ENCODE peak calls at places on chromosomes 7 and 10, in eight cellular contexts. One of them, this sample, is unnamed.

GRCh38 chr10:6221971-6222751 is 19.4 kb downstream of the PFKFB3 start:
- DNase-seq in HTR-8/SVneo: no peak
- DNase-seq in Kasumi-1: no peak
- DNase-seq in CD8-positive, alpha-beta memory T cell: no peak
- DNase-seq in posterior cingulate gyrus: no peak
- DNase-seq in ACHN: no peak
- DNase-seq in EL: peak; percentile 64
- DNase-seq in stimulated activated CD8-positive, alpha-beta memory T cell treated with anti-CD3 and anti-CD28 coated beads, Interleukin-2, amount 100 ng/mL, for 48 hours: no peak
- DNase-seq in this sample: no peak

GRCh38 chr7:1695800-1696454 is 25.9 kb downstream of the ELFN1 start:
- DNase-seq in ACHN: no peak
- DNase-seq in Kasumi-1: no peak
- DNase-seq in posterior cingulate gyrus: peak; percentile 0
- DNase-seq in EL: no peak
- DNase-seq in HTR-8/SVneo: no peak
- DNase-seq in CD8-positive, alpha-beta memory T cell: no peak
- DNase-seq in stimulated activated CD8-positive, alpha-beta memory T cell treated with anti-CD3 and anti-CD28 coated beads, Interleukin-2, amount 100 ng/mL, for 48 hours: no peak
- DNase-seq in this sample: no peak

GRCh38 chr10:78763651-78764395 is 304.9 kb upstream of the ZMIZ1 start:
- DNase-seq in CD8-positive, alpha-beta memory T cell: no peak
- DNase-seq in ACHN: no peak
- DNase-seq in HTR-8/SVneo: no peak
- DNase-seq in posterior cingulate gyrus: no peak
- DNase-seq in EL: no peak
- DNase-seq in Kasumi-1: no peak
- DNase-seq in stimulated activated CD8-positive, alpha-beta memory T cell treated with anti-CD3 and anti-CD28 coated beads, Interleukin-2, amount 100 ng/mL, for 48 hours: peak; percentile 25
- DNase-seq in this sample: no peak

GRCh38 chr10:101222683-101223273 is 6.5 kb downstream of the LBX1 start:
- DNase-seq in EL: no peak
- DNase-seq in Kasumi-1: peak; percentile 48
- DNase-seq in posterior cingulate gyrus: no peak
- DNase-seq in HTR-8/SVneo: no peak
- DNase-seq in ACHN: no peak
- DNase-seq in CD8-positive, alpha-beta memory T cell: no peak
- DNase-seq in stimulated activated CD8-positive, alpha-beta memory T cell treated with anti-CD3 and anti-CD28 coated beads, Interleukin-2, amount 100 ng/mL, for 48 hours: no peak
- DNase-seq in this sample: no peak

GRCh38 chr7:20651960-20652544 is 36.6 kb downstream of the ABCB5 start:
- DNase-seq in CD8-positive, alpha-beta memory T cell: no peak
- DNase-seq in HTR-8/SVneo: peak; percentile 15
- DNase-seq in ACHN: peak; percentile 33
- DNase-seq in Kasumi-1: peak; percentile 15
- DNase-seq in EL: no peak
- DNase-seq in stimulated activated CD8-positive, alpha-beta memory T cell treated with anti-CD3 and anti-CD28 coated beads, Interleukin-2, amount 100 ng/mL, for 48 hours: no peak
- DNase-seq in posterior cingulate gyrus: no peak
- DNase-seq in this sample: no peak

GRCh38 chr7:77529279-77529678 is 7.8 kb upstream of the PTPN12 start:
- DNase-seq in posterior cingulate gyrus: no peak
- DNase-seq in ACHN: no peak
- DNase-seq in EL: no peak
- DNase-seq in CD8-positive, alpha-beta memory T cell: no peak
- DNase-seq in Kasumi-1: no peak
- DNase-seq in stimulated activated CD8-positive, alpha-beta memory T cell treated with anti-CD3 and anti-CD28 coated beads, Interleukin-2, amount 100 ng/mL, for 48 hours: no peak
- DNase-seq in HTR-8/SVneo: no peak
- DNase-seq in this sample: no peak

GRCh38 chr10:70053212-70053895 is 708 bp downstream of the MACROH2A2 start:
- DNase-seq in stimulated activated CD8-positive, alpha-beta memory T cell treated with anti-CD3 and anti-CD28 coated beads, Interleukin-2, amount 100 ng/mL, for 48 hours: no peak
- DNase-seq in ACHN: peak; percentile 40
- DNase-seq in posterior cingulate gyrus: no peak
- DNase-seq in EL: peak; percentile 15
- DNase-seq in HTR-8/SVneo: peak; percentile 19
- DNase-seq in Kasumi-1: no peak
- DNase-seq in CD8-positive, alpha-beta memory T cell: no peak
- DNase-seq in this sample: no peak

GRCh38 chr10:12228851-12229250 is 32.9 kb downstream of the CDC123 start:
- DNase-seq in EL: no peak
- DNase-seq in Kasumi-1: no peak
- DNase-seq in ACHN: no peak
- DNase-seq in stimulated activated CD8-positive, alpha-beta memory T cell treated with anti-CD3 and anti-CD28 coated beads, Interleukin-2, amount 100 ng/mL, for 48 hours: no peak
- DNase-seq in CD8-positive, alpha-beta memory T cell: no peak
- DNase-seq in HTR-8/SVneo: no peak
- DNase-seq in posterior cingulate gyrus: no peak
- DNase-seq in this sample: no peak

GRCh38 chr7:129434846-129435318 is 650 bp downstream of the STRIP2 start:
- DNase-seq in stimulated activated CD8-positive, alpha-beta memory T cell treated with anti-CD3 and anti-CD28 coated beads, Interleukin-2, amount 100 ng/mL, for 48 hours: no peak
- DNase-seq in posterior cingulate gyrus: no peak
- DNase-seq in EL: peak; percentile 29
- DNase-seq in HTR-8/SVneo: peak; percentile 3
- DNase-seq in ACHN: peak; percentile 25
- DNase-seq in CD8-positive, alpha-beta memory T cell: no peak
- DNase-seq in Kasumi-1: no peak
- DNase-seq in this sample: peak; percentile 16

GRCh38 chr10:103888113-103888841 is 29.7 kb downstream of the STN1 start:
- DNase-seq in EL: peak; percentile 83
- DNase-seq in CD8-positive, alpha-beta memory T cell: peak; percentile 50
- DNase-seq in ACHN: peak; percentile 90
- DNase-seq in stimulated activated CD8-positive, alpha-beta memory T cell treated with anti-CD3 and anti-CD28 coated beads, Interleukin-2, amount 100 ng/mL, for 48 hours: no peak
- DNase-seq in Kasumi-1: peak; percentile 97
- DNase-seq in posterior cingulate gyrus: no peak
- DNase-seq in HTR-8/SVneo: peak; percentile 70
- DNase-seq in this sample: no peak

GRCh38 chr10:28872592-28873165 is 195.4 kb downstream of the BAMBI start:
- DNase-seq in posterior cingulate gyrus: no peak
- DNase-seq in ACHN: no peak
- DNase-seq in Kasumi-1: no peak
- DNase-seq in CD8-positive, alpha-beta memory T cell: no peak
- DNase-seq in HTR-8/SVneo: no peak
- DNase-seq in EL: no peak
- DNase-seq in stimulated activated CD8-positive, alpha-beta memory T cell treated with anti-CD3 and anti-CD28 coated beads, Interleukin-2, amount 100 ng/mL, for 48 hours: no peak
- DNase-seq in this sample: no peak

GRCh38 chr10:72008096-72008933 is 44.1 kb downstream of the CHST3 start:
- DNase-seq in Kasumi-1: no peak
- DNase-seq in CD8-positive, alpha-beta memory T cell: no peak
- DNase-seq in EL: no peak
- DNase-seq in posterior cingulate gyrus: no peak
- DNase-seq in HTR-8/SVneo: peak; percentile 55
- DNase-seq in stimulated activated CD8-positive, alpha-beta memory T cell treated with anti-CD3 and anti-CD28 coated beads, Interleukin-2, amount 100 ng/mL, for 48 hours: no peak
- DNase-seq in ACHN: no peak
- DNase-seq in this sample: no peak

GRCh38 chr10:12774219-12774894 is 227.2 kb downstream of the CCDC3 start:
- DNase-seq in HTR-8/SVneo: no peak
- DNase-seq in stimulated activated CD8-positive, alpha-beta memory T cell treated with anti-CD3 and anti-CD28 coated beads, Interleukin-2, amount 100 ng/mL, for 48 hours: no peak
- DNase-seq in Kasumi-1: no peak
- DNase-seq in EL: no peak
- DNase-seq in CD8-positive, alpha-beta memory T cell: no peak
- DNase-seq in ACHN: no peak
- DNase-seq in posterior cingulate gyrus: no peak
- DNase-seq in this sample: no peak

GRCh38 chr7:117458977-117459583 is 20.7 kb upstream of the CFTR start:
- DNase-seq in posterior cingulate gyrus: no peak
- DNase-seq in Kasumi-1: peak; percentile 71
- DNase-seq in HTR-8/SVneo: peak; percentile 36
- DNase-seq in CD8-positive, alpha-beta memory T cell: no peak
- DNase-seq in stimulated activated CD8-positive, alpha-beta memory T cell treated with anti-CD3 and anti-CD28 coated beads, Interleukin-2, amount 100 ng/mL, for 48 hours: no peak
- DNase-seq in EL: peak; percentile 19
- DNase-seq in ACHN: peak; percentile 64
- DNase-seq in this sample: no peak

GRCh38 chr7:1663243-1663642 is 6.8 kb upstream of the ELFN1 start:
- DNase-seq in ACHN: no peak
- DNase-seq in CD8-positive, alpha-beta memory T cell: no peak
- DNase-seq in HTR-8/SVneo: no peak
- DNase-seq in EL: no peak
- DNase-seq in posterior cingulate gyrus: no peak
- DNase-seq in stimulated activated CD8-positive, alpha-beta memory T cell treated with anti-CD3 and anti-CD28 coated beads, Interleukin-2, amount 100 ng/mL, for 48 hours: no peak
- DNase-seq in Kasumi-1: no peak
- DNase-seq in this sample: no peak

GRCh38 chr10:120474956-120475355 is 17.9 kb downstream of the PLPP4 start:
- DNase-seq in stimulated activated CD8-positive, alpha-beta memory T cell treated with anti-CD3 and anti-CD28 coated beads, Interleukin-2, amount 100 ng/mL, for 48 hours: no peak
- DNase-seq in ACHN: no peak
- DNase-seq in Kasumi-1: no peak
- DNase-seq in posterior cingulate gyrus: no peak
- DNase-seq in CD8-positive, alpha-beta memory T cell: no peak
- DNase-seq in EL: no peak
- DNase-seq in HTR-8/SVneo: no peak
- DNase-seq in this sample: no peak

GRCh38 chr10:129780901-129781795 is 182.9 kb downstream of the EBF3 start:
- DNase-seq in CD8-positive, alpha-beta memory T cell: no peak
- DNase-seq in HTR-8/SVneo: no peak
- DNase-seq in Kasumi-1: no peak
- DNase-seq in ACHN: no peak
- DNase-seq in posterior cingulate gyrus: no peak
- DNase-seq in EL: no peak
- DNase-seq in stimulated activated CD8-positive, alpha-beta memory T cell treated with anti-CD3 and anti-CD28 coated beads, Interleukin-2, amount 100 ng/mL, for 48 hours: no peak
- DNase-seq in this sample: no peak

GRCh38 chr7:44617225-44617885 is 10.9 kb downstream of the OGDH start:
- DNase-seq in Kasumi-1: no peak
- DNase-seq in CD8-positive, alpha-beta memory T cell: no peak
- DNase-seq in posterior cingulate gyrus: no peak
- DNase-seq in stimulated activated CD8-positive, alpha-beta memory T cell treated with anti-CD3 and anti-CD28 coated beads, Interleukin-2, amount 100 ng/mL, for 48 hours: no peak
- DNase-seq in ACHN: peak; percentile 22
- DNase-seq in EL: peak; percentile 53
- DNase-seq in HTR-8/SVneo: no peak
- DNase-seq in this sample: no peak

GRCh38 chr7:87398441-87398840 is 53.0 kb downstream of the CROT start:
- DNase-seq in EL: peak; percentile 74
- DNase-seq in ACHN: peak; percentile 8
- DNase-seq in CD8-positive, alpha-beta memory T cell: no peak
- DNase-seq in HTR-8/SVneo: no peak
- DNase-seq in posterior cingulate gyrus: no peak
- DNase-seq in Kasumi-1: no peak
- DNase-seq in stimulated activated CD8-positive, alpha-beta memory T cell treated with anti-CD3 and anti-CD28 coated beads, Interleukin-2, amount 100 ng/mL, for 48 hours: no peak
- DNase-seq in this sample: no peak

GRCh38 chr10:18594574-18595156 is 56.7 kb downstream of the NSUN6 start:
- DNase-seq in ACHN: peak; percentile 31
- DNase-seq in posterior cingulate gyrus: no peak
- DNase-seq in Kasumi-1: peak; percentile 66
- DNase-seq in EL: no peak
- DNase-seq in HTR-8/SVneo: no peak
- DNase-seq in CD8-positive, alpha-beta memory T cell: no peak
- DNase-seq in stimulated activated CD8-positive, alpha-beta memory T cell treated with anti-CD3 and anti-CD28 coated beads, Interleukin-2, amount 100 ng/mL, for 48 hours: no peak
- DNase-seq in this sample: no peak

GRCh38 chr10:49139000-49139865 is 5.4 kb upstream of the FAM170B start:
- DNase-seq in EL: peak; percentile 81
- DNase-seq in HTR-8/SVneo: no peak
- DNase-seq in stimulated activated CD8-positive, alpha-beta memory T cell treated with anti-CD3 and anti-CD28 coated beads, Interleukin-2, amount 100 ng/mL, for 48 hours: no peak
- DNase-seq in ACHN: no peak
- DNase-seq in posterior cingulate gyrus: no peak
- DNase-seq in Kasumi-1: peak; percentile 80
- DNase-seq in CD8-positive, alpha-beta memory T cell: no peak
- DNase-seq in this sample: no peak

GRCh38 chr7:74027683-74028320 is at the start of gene ELN:
- DNase-seq in Kasumi-1: no peak
- DNase-seq in stimulated activated CD8-positive, alpha-beta memory T cell treated with anti-CD3 and anti-CD28 coated beads, Interleukin-2, amount 100 ng/mL, for 48 hours: no peak
- DNase-seq in EL: no peak
- DNase-seq in posterior cingulate gyrus: peak; percentile 42
- DNase-seq in CD8-positive, alpha-beta memory T cell: no peak
- DNase-seq in HTR-8/SVneo: no peak
- DNase-seq in ACHN: no peak
- DNase-seq in this sample: no peak

GRCh38 chr7:87877641-87878040 is 1.3 kb downstream of the DBF4 start:
- DNase-seq in posterior cingulate gyrus: no peak
- DNase-seq in HTR-8/SVneo: no peak
- DNase-seq in stimulated activated CD8-positive, alpha-beta memory T cell treated with anti-CD3 and anti-CD28 coated beads, Interleukin-2, amount 100 ng/mL, for 48 hours: no peak
- DNase-seq in ACHN: peak; percentile 22
- DNase-seq in EL: no peak
- DNase-seq in CD8-positive, alpha-beta memory T cell: no peak
- DNase-seq in Kasumi-1: no peak
- DNase-seq in this sample: no peak

GRCh38 chr10:75658036-75658435 is 226.6 kb downstream of the LRMDA start:
- DNase-seq in HTR-8/SVneo: no peak
- DNase-seq in posterior cingulate gyrus: no peak
- DNase-seq in Kasumi-1: no peak
- DNase-seq in stimulated activated CD8-positive, alpha-beta memory T cell treated with anti-CD3 and anti-CD28 coated beads, Interleukin-2, amount 100 ng/mL, for 48 hours: no peak
- DNase-seq in ACHN: no peak
- DNase-seq in CD8-positive, alpha-beta memory T cell: no peak
- DNase-seq in EL: no peak
- DNase-seq in this sample: no peak

GRCh38 chr10:3868274-3868669 is 83.3 kb upstream of the KLF6 start:
- DNase-seq in Kasumi-1: no peak
- DNase-seq in EL: no peak
- DNase-seq in CD8-positive, alpha-beta memory T cell: no peak
- DNase-seq in posterior cingulate gyrus: no peak
- DNase-seq in ACHN: no peak
- DNase-seq in stimulated activated CD8-positive, alpha-beta memory T cell treated with anti-CD3 and anti-CD28 coated beads, Interleukin-2, amount 100 ng/mL, for 48 hours: no peak
- DNase-seq in HTR-8/SVneo: no peak
- DNase-seq in this sample: no peak

GRCh38 chr10:24240001-24240751 is 31.2 kb downstream of the KIAA1217 start:
- DNase-seq in EL: no peak
- DNase-seq in HTR-8/SVneo: no peak
- DNase-seq in posterior cingulate gyrus: no peak
- DNase-seq in Kasumi-1: no peak
- DNase-seq in stimulated activated CD8-positive, alpha-beta memory T cell treated with anti-CD3 and anti-CD28 coated beads, Interleukin-2, amount 100 ng/mL, for 48 hours: no peak
- DNase-seq in ACHN: no peak
- DNase-seq in CD8-positive, alpha-beta memory T cell: no peak
- DNase-seq in this sample: no peak

GRCh38 chr10:127585519-127586023 is 36.5 kb downstream of the NPS start:
- DNase-seq in posterior cingulate gyrus: no peak
- DNase-seq in EL: no peak
- DNase-seq in Kasumi-1: no peak
- DNase-seq in ACHN: no peak
- DNase-seq in HTR-8/SVneo: no peak
- DNase-seq in stimulated activated CD8-positive, alpha-beta memory T cell treated with anti-CD3 and anti-CD28 coated beads, Interleukin-2, amount 100 ng/mL, for 48 hours: no peak
- DNase-seq in CD8-positive, alpha-beta memory T cell: no peak
- DNase-seq in this sample: no peak

GRCh38 chr7:23700058-23700457 is 10.0 kb upstream of the STK31 start:
- DNase-seq in CD8-positive, alpha-beta memory T cell: no peak
- DNase-seq in posterior cingulate gyrus: no peak
- DNase-seq in Kasumi-1: no peak
- DNase-seq in EL: no peak
- DNase-seq in ACHN: no peak
- DNase-seq in HTR-8/SVneo: no peak
- DNase-seq in stimulated activated CD8-positive, alpha-beta memory T cell treated with anti-CD3 and anti-CD28 coated beads, Interleukin-2, amount 100 ng/mL, for 48 hours: no peak
- DNase-seq in this sample: no peak

GRCh38 chr7:70414368-70414767 is 717.6 kb upstream of the GALNT17 start:
- DNase-seq in posterior cingulate gyrus: no peak
- DNase-seq in stimulated activated CD8-positive, alpha-beta memory T cell treated with anti-CD3 and anti-CD28 coated beads, Interleukin-2, amount 100 ng/mL, for 48 hours: no peak
- DNase-seq in HTR-8/SVneo: no peak
- DNase-seq in Kasumi-1: no peak
- DNase-seq in CD8-positive, alpha-beta memory T cell: no peak
- DNase-seq in ACHN: no peak
- DNase-seq in EL: no peak
- DNase-seq in this sample: no peak

GRCh38 chr7:70313251-70313650 is 715.0 kb downstream of the AUTS2 start:
- DNase-seq in CD8-positive, alpha-beta memory T cell: no peak
- DNase-seq in Kasumi-1: no peak
- DNase-seq in ACHN: no peak
- DNase-seq in stimulated activated CD8-positive, alpha-beta memory T cell treated with anti-CD3 and anti-CD28 coated beads, Interleukin-2, amount 100 ng/mL, for 48 hours: no peak
- DNase-seq in EL: no peak
- DNase-seq in posterior cingulate gyrus: no peak
- DNase-seq in HTR-8/SVneo: no peak
- DNase-seq in this sample: no peak

This sample was measured in activated B cell treated with CpG ODN at 0.5 μM for 24 hours.